ENCODE peak calls at places on chromosomes 3 and 15, in six cellular contexts. H is GM13977; Z is GDM1; K is CD4-positive, alpha-beta T cell; W is myocyte; U is dermis blood vessel endothelial cell. D is an unnamed sample.
A peak's percentile ranks its signal among the peaks of the same experiment; 100 is the strongest.

GRCh38 chr15:31499953-31500808 is 173.5 kb downstream of the KLF13 start:
- DNase-seq in H (no peak), Z (no peak), K (no peak), W (no peak), U (peak; percentile 29), D (no peak)

GRCh38 chr3:133547432-133548041 is 25.9 kb upstream of the CDV3 start:
- DNase-seq in W (peak; percentile 77), K (no peak), U (no peak), Z (no peak), H (no peak), D (no peak)

GRCh38 chr3:120477826-120478225 is 27.0 kb upstream of the FSTL1 start:
- DNase-seq in W (no peak), K (no peak), U (no peak), Z (no peak), H (no peak), D (no peak)

GRCh38 chr3:115072265-115073008 is 74.7 kb downstream of the ZBTB20 start:
- DNase-seq in K (no peak), U (peak; percentile 90), H (no peak), W (peak; percentile 71), Z (no peak), D (no peak)

GRCh38 chr3:4332111-4332510 is 28.9 kb downstream of the SETMAR start:
- DNase-seq in U (no peak), K (no peak), H (no peak), Z (no peak), W (no peak), D (no peak)

GRCh38 chr3:120625199-120625598 is 29.1 kb downstream of the NDUFB4 start:
- DNase-seq in H (no peak), Z (no peak), W (no peak), K (no peak), U (peak; percentile 17), D (no peak)

GRCh38 chr3:141335531-141336042 is 32.7 kb upstream of the ZBTB38 start:
- DNase-seq in H (no peak), U (no peak), K (no peak), Z (no peak), W (peak; percentile 73), D (no peak)

GRCh38 chr15:98085003-98085639 is 124.6 kb downstream of the ARRDC4 start:
- DNase-seq in Z (peak; percentile 22), H (peak; percentile 40), W (peak; percentile 78), K (peak; percentile 6), U (peak; percentile 62), D (peak; percentile 1)

GRCh38 chr3:127652246-127652995 is 20.3 kb upstream of the ABTB1 start:
- DNase-seq in U (peak; percentile 79), W (peak; percentile 71), Z (no peak), K (no peak), H (peak; percentile 76), D (peak; percentile 35)